ENCODE peak calls at places on chromosome 11, in four cellular contexts. P is PC-3, B is HCT116, T is SK-N-SH. C is an unnamed sample. For H4K20me1, the result is how much of the 10 kb centered on the place peaks cover.

GRCh38 chr11:13963169-13963948 is 836 bp downstream of the SPON1 start:
- DNase-seq in B (no peak), T (peak), P (no peak), C (peak)

GRCh38 chr11:45209904-45210699 is 63.7 kb downstream of the PRDM11 start:
- DNase-seq in T (peak), B (no peak), P (no peak), C (peak)

GRCh38 chr11:60345489-60345888 is 18.4 kb downstream of the MS4A6E start:
- DNase-seq in T (no peak), B (peak), P (peak), C (peak)

GRCh38 chr11:48078661-48079060 is 98.3 kb downstream of the PTPRJ start:
- DNase-seq in B (no peak), P (no peak), T (no peak), C (no peak)

GRCh38 chr11:99368579-99368978 is 347.8 kb downstream of the CNTN5 start:
- DNase-seq in T (no peak), P (peak), B (no peak), C (no peak)

GRCh38 chr11:128200467-128200866 is 386.9 kb downstream of the ETS1 start:
- DNase-seq in P (no peak), T (no peak), B (no peak), C (no peak)

GRCh38 chr11:38019072-38019775 is 1421.2 kb upstream of the RAG2 start:
- DNase-seq in B (no peak), T (no peak), P (peak), C (peak)

GRCh38 chr11:9861860-9862725 is 198.2 kb downstream of the SWAP70 start:
- DNase-seq in B (peak), P (peak), T (peak), C (peak)

GRCh38 chr11:27194976-27195375 is 154.4 kb downstream of the BBOX1 start:
- DNase-seq in P (no peak), B (no peak), T (no peak), C (no peak)

DNA sequence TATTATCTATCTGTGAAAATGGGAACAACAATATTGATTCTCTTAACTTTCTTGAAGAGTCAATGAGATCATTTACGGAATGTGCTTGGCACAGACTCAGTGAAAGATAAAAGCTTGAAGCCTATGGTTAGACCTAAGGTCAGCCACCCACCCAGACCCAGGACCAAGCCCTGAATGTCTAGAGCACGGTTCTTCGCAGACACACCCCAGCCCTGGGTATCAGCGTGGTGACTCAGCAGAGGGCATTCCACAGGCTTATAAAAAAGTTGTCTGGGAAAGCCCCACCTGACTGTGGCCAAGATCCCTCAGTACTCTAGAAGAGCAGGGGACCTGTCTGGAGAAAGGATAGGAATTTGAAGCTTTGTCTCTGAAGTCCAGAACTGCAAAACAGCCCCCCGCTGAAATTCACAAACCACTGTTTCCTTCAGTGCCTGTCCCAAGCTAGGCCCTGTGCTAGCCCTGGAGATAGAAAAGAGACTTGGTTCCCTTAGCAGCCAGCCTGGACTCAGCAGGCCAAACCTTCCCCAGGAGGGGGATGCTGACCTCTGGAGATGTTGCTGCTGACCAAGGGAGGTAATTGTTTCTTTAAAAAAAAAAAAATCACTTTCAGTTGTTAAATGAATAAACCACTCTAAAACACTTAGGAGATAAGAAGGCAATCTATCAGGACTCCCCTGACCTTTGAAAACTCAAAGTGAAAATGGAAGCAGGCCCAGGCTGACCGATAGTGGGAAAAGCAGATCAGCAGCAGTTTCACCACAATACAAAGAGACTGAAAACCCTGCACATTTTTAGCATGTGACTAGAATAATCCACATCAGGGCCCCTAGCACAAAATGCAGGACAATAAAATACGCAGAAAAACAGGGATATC is 114.0 kb downstream of the ABTB2 start:
- DNase-seq in T (no peak), B (peak), P (peak), C (no peak)
- H3K27ac ChIP-seq in T (peak), B (peak), P (peak), C (no peak)

GRCh38 chr11:77959434-77959833 is 35.0 kb downstream of the INTS4 start:
- DNase-seq in T (no peak), B (no peak), P (no peak), C (no peak)
- TF ChIP-seq EZH2phosphoT487 in T (no peak), B (no peak), P (no peak), C (no peak)

GRCh38 chr11:66187453-66187852 is 81.0 kb upstream of the RAB1B start:
- DNase-seq in P (no peak), B (no peak), T (no peak), C (no peak)
- H4K20me1 ChIP-seq in P (under half), B (under half), T (under half), C (under half)

GRCh38 chr11:130049260-130049659 is 20.4 kb upstream of the APLP2 start:
- DNase-seq in P (no peak), B (no peak), T (no peak), C (no peak)
- H3K27ac ChIP-seq in P (no peak), B (no peak), T (no peak), C (no peak)

GRCh38 chr11:1918436-1919315 is 827 bp upstream of the TNNT3 start:
- DNase-seq in T (peak), B (no peak), P (no peak), C (no peak)

GRCh38 chr11:1916132-1916985 is 3.1 kb upstream of the TNNT3 start:
- DNase-seq in T (no peak), B (no peak), P (no peak), C (no peak)

GRCh38 chr11:1915795-1916131 is 3.7 kb upstream of the TNNT3 start:
- DNase-seq in B (no peak), P (no peak), T (no peak), C (no peak)

GRCh38 chr11:1917523-1918435 is 1.7 kb upstream of the TNNT3 start:
- DNase-seq in B (no peak), T (peak), P (no peak), C (peak)

GRCh38 chr11:1916986-1917522 is 2.4 kb upstream of the TNNT3 start:
- DNase-seq in P (no peak), B (no peak), T (no peak), C (no peak)
- TF ChIP-seq EZH2phosphoT487 in P (no peak), B (no peak), T (no peak), C (no peak)

DNA sequence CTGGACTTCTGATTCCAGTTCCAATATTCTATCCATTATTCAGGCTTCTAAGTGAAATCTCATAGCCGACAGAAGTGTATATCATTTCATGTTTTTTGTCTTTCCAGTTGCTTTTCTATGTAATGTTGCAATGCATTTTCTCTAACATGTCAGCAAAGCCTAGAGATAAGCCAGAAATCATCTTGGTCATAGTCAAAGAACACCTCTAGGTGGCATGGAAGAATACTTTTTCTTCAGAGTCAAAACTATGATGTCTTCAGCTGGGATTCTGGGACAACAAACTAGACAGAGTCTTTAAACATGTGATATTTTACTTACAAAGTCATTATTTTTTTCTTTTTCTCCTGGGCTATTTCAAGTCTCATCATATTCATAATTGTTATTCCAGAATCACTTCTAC is 4.4 kb downstream of the GAS2 start:
- DNase-seq in B (no peak), P (peak), T (no peak), C (peak)
- H4K20me1 ChIP-seq in B (under half), P (under half), T (under half), C (under half)

GRCh38 chr11:43925063-43925931 is 17.1 kb upstream of the C11orf96 start:
- DNase-seq in P (no peak), T (no peak), B (no peak), C (no peak)

GRCh38 chr11:43927070-43927469 is 15.4 kb upstream of the C11orf96 start:
- DNase-seq in P (no peak), T (no peak), B (no peak), C (no peak)

GRCh38 chr11:43924112-43924855 is 18.2 kb upstream of the C11orf96 start:
- DNase-seq in T (peak), P (no peak), B (no peak), C (peak)

GRCh38 chr11:43927925-43928707 is 14.3 kb upstream of the C11orf96 start:
- DNase-seq in B (no peak), T (no peak), P (no peak), C (no peak)

DNA sequence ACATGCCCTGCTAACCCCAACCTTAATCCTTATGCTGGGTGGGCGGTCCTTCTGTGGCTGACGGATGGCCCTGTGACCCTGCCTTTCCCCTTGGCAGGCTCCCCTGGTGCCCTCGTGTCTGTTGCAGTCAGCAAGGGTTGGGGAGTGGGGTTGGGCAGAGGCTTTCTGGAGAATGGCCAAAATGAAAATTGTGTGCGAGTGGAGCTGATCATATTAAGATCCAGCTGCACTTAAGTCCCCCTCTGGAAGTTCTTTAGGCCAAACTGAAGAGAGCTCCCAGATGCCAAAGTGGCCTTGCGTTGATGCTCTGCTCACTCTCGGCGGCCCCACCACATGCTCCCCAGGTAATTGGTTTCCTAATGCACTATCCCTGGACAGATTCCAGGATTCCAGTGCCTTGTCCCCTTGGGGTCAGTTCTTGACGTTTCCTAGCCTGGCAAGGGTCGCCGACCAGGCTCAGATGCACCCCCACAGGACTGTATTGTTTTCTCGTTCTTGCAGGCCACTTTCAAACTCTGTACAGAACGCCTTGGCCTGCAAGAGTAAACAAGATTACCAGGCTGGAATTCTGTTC is 16.4 kb upstream of the C11orf96 start:
- DNase-seq in T (peak), P (no peak), B (no peak), C (no peak)
- H3K27ac ChIP-seq in T (peak), P (no peak), B (no peak), C (no peak)

C was measured in GM23338.